ENCODE peak calls at places on chromosomes 7 and 10, in five cellular contexts. X is AG04450, C is brain microvascular endothelial cell, Z is PC-3, K is uterus. M is an unnamed sample.

GRCh38 chr7:93601363-93601762 is 26.8 kb upstream of the CALCR start:
- DNase-seq in Z (peak; percentile 19), K (no peak), X (no peak), C (no peak), M (no peak)

GRCh38 chr10:30758341-30758740 is 128.8 kb upstream of the LYZL2 start:
- DNase-seq in C (no peak), Z (no peak), K (no peak), X (no peak), M (no peak)

GRCh38 chr10:85548038-85548437 is 818.6 kb downstream of the GRID1 start:
- DNase-seq in X (no peak), C (peak; percentile 41), K (no peak), Z (peak; percentile 41), M (peak; percentile 84)

GRCh38 chr7:116776046-116776445 is 86.3 kb upstream of the CAPZA2 start:
- DNase-seq in X (no peak), K (no peak), Z (no peak), C (no peak), M (no peak)

GRCh38 chr7:42407828-42408227 is 170.8 kb upstream of the GLI3 start:
- DNase-seq in K (no peak), Z (peak; percentile 58), C (no peak), X (no peak), M (no peak)

GRCh38 chr10:124650820-124651401 is 93.3 kb downstream of the FAM53B start:
- DNase-seq in X (no peak), Z (no peak), K (no peak), C (no peak), M (no peak)

GRCh38 chr7:151135525-151135845 is 32.0 kb downstream of the GBX1 start:
- DNase-seq in Z (no peak), X (no peak), C (no peak), K (peak; percentile 11), M (no peak)

GRCh38 chr10:78518224-78518623 is 484.6 kb downstream of the RPS24 start:
- DNase-seq in Z (no peak), K (no peak), X (no peak), C (no peak), M (no peak)

GRCh38 chr7:47635091-47636090 is 53.5 kb upstream of the TNS3 start:
- DNase-seq in C (no peak), X (no peak), Z (peak; percentile 67), K (peak; percentile 41), M (peak; percentile 65)

GRCh38 chr10:49606981-49607535 is 3.1 kb upstream of the SLC18A3 start:
- DNase-seq in Z (peak; percentile 92), X (peak; percentile 11), K (no peak), C (peak; percentile 71), M (peak; percentile 77)

GRCh38 chr7:70935311-70935710 is 196.6 kb upstream of the GALNT17 start:
- DNase-seq in C (no peak), X (no peak), Z (no peak), K (no peak), M (no peak)

GRCh38 chr10:131618587-131619267 is 282.1 kb upstream of the PPP2R2D start:
- DNase-seq in K (no peak), Z (no peak), X (no peak), C (no peak), M (no peak)

GRCh38 chr10:126264089-126265018 is 123.9 kb downstream of the ADAM12 start:
- DNase-seq in C (no peak), X (no peak), Z (no peak), K (no peak), M (no peak)

GRCh38 chr7:132805766-132806165 is 229.5 kb upstream of the PLXNA4 start:
- DNase-seq in X (no peak), C (no peak), Z (no peak), K (no peak), M (no peak)

GRCh38 chr7:157660971-157661610 is 324.3 kb downstream of the DNAJB6 start:
- DNase-seq in Z (no peak), K (no peak), C (no peak), X (no peak), M (no peak)

GRCh38 chr10:125048101-125048864 is 106.4 kb downstream of the ZRANB1 start:
- DNase-seq in X (peak; percentile 76), Z (peak; percentile 81), K (peak; percentile 90), C (peak; percentile 89), M (peak; percentile 91)

GRCh38 chr7:1176891-1177373 is 16.9 kb upstream of the ZFAND2A start:
- DNase-seq in C (peak; percentile 66), X (no peak), Z (peak; percentile 86), K (no peak), M (peak; percentile 54)

GRCh38 chr7:30503273-30504212 is 1.1 kb downstream of the GGCT start:
- DNase-seq in X (no peak), K (no peak), C (no peak), Z (peak; percentile 9), M (no peak)

GRCh38 chr7:20532841-20533240 is 82.6 kb upstream of the ABCB5 start:
- DNase-seq in Z (peak; percentile 57), K (no peak), C (no peak), X (no peak), M (no peak)

GRCh38 chr7:156206174-156206573 is 393.9 kb upstream of the SHH start:
- DNase-seq in Z (no peak), C (no peak), K (no peak), X (no peak), M (no peak)

GRCh38 chr10:90965720-90966119 is 44.8 kb upstream of the ANKRD1 start:
- DNase-seq in Z (no peak), K (no peak), X (no peak), C (no peak), M (no peak)

GRCh38 chr7:100021297-100021696 is 5.9 kb downstream of the ZKSCAN1 start:
- DNase-seq in Z (no peak), K (no peak), C (no peak), X (no peak), M (no peak)

GRCh38 chr7:30795161-30795943 is 24.1 kb downstream of the MINDY4 start:
- DNase-seq in K (no peak), X (no peak), Z (peak; percentile 69), C (no peak), M (no peak)

GRCh38 chr10:43653746-43654145 is 5.1 kb upstream of the ZNF32 start:
- DNase-seq in X (no peak), C (peak; percentile 11), K (no peak), Z (no peak), M (no peak)

GRCh38 chr7:21911341-21911875 is 34.3 kb downstream of the CDCA7L start:
- DNase-seq in Z (peak; percentile 63), K (no peak), C (no peak), X (no peak), M (no peak)

GRCh38 chr7:1818581-1819200 is 148.6 kb downstream of the ELFN1 start:
- DNase-seq in C (no peak), K (no peak), X (no peak), Z (no peak), M (no peak)

GRCh38 chr7:25820432-25821040 is 331.5 kb upstream of the NFE2L3 start:
- DNase-seq in C (no peak), K (no peak), Z (peak; percentile 42), X (no peak), M (peak; percentile 30)

DNA sequence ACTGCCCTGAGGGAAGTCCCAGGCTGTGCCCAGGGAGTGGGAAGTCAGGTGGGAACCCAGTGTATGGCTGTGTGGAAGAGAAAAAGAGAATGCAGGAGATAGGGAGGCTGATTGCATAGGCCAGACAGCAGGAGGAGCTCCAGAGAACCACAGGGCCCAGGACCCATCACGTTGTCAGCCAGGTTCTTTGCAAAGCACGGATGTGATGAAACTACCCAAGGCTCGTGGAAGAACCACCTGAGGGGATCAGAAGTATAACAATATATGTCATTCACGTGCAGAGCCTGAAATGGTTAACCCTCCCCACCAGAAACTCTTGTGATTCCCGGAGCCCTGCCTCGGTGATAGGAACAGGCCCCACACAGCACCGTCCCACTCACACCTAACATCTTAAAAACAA is 83.6 kb downstream of the LARP4B start:
- DNase-seq in Z (no peak), X (no peak), C (no peak), K (no peak), M (no peak)
- TF ChIP-seq CTCF in Z (no peak), X (no peak), C (peak; percentile 44), K (no peak), M (no peak)

GRCh38 chr7:120997902-120998301 is 9.4 kb downstream of the CPED1 start:
- DNase-seq in X (no peak), C (no peak), K (peak; percentile 31), Z (no peak), M (no peak)
- H3K27ac ChIP-seq in X (no peak overlapping the region), C (no peak overlapping the region), K (peak overlapping the region; percentile 81), Z (no peak overlapping the region), M (no peak overlapping the region)

GRCh38 chr10:97611473-97611872 is 21.8 kb downstream of the MORN4 start:
- DNase-seq in C (no peak), K (no peak), Z (no peak), X (no peak), M (no peak)

GRCh38 chr10:97607076-97607635 is 17.6 kb downstream of the C10orf62 start:
- DNase-seq in K (no peak), X (no peak), C (no peak), Z (no peak), M (no peak)

GRCh38 chr10:97608991-97609561 is 19.6 kb downstream of the C10orf62 start:
- DNase-seq in C (no peak), Z (no peak), K (no peak), X (no peak), M (peak; percentile 34)

GRCh38 chr10:97618285-97618684 is 15.0 kb downstream of the MORN4 start:
- DNase-seq in C (no peak), Z (no peak), K (no peak), X (no peak), M (no peak)

DNA sequence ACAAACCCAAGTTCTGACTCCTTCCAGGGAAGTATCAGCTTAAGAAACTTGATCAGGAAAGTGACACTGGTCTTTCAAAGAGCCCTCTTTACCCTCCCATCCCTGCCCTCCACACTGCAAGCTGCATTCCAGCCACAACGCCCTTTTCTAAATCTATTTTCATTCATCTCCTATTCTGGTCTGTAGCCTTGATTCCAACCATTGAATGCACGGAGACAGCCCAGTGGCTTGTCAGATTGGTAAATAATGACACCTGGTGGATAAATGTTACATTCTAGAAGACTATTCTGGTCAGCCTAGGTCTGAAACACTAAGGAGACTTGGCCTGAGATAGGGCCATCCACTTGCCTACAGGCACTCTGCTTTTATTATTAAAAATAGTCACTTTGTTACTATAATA is 20.9 kb downstream of the MORN4 start:
- DNase-seq in K (no peak), C (peak; percentile 53), X (peak; percentile 15), Z (peak; percentile 72), M (peak; percentile 87)
- TF ChIP-seq CTCF in K (peak; percentile 58), C (peak; percentile 48), X (peak; percentile 32), Z (peak; percentile 75), M (peak; percentile 57)

DNA sequence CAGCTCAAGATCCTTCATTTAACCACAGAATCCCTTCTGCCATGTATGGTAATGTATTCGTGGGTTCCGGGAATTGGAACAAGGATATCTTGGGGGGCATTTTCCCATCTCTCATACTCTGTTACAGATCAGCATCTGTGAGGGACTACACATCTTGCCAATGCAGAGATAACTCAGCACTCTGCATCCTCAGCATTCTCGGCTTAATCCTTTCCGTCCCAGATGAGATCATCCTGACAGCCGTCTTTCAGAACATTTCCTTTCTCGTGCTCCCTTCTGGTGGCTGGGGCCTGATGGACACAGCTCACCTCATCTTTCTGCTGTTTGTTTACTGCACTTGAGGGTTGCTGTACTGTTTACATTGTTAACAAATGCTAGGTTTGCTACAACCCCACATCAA is 25.3 kb downstream of the FKBP6 start:
- DNase-seq in Z (no peak), C (no peak), K (no peak), X (no peak), M (no peak)
- H3K27ac ChIP-seq in Z (no peak overlapping the region), C (no peak overlapping the region), K (no peak overlapping the region), X (no peak overlapping the region), M (no peak overlapping the region)